ENCODE peak calls at places on chromosomes 6 and 20, in four cellular contexts. S is SK-N-SH, U is tibial nerve, H is ovary. J is an unnamed sample.

GRCh38 chr6:9431945-9432344 is 982.9 kb downstream of the TFAP2A start:
- DNase-seq in S (no peak), U (no peak), H (no peak), J (no peak)

GRCh38 chr6:157724138-157724537 is 98.9 kb upstream of the SNX9 start:
- DNase-seq in S (no peak), U (no peak), H (no peak), J (no peak)

GRCh38 chr6:3324262-3324942 is 65.7 kb downstream of the PSMG4 start:
- DNase-seq in S (no peak), U (no peak), H (no peak), J (no peak)

GRCh38 chr6:88499845-88500699 is 333.9 kb upstream of the CNR1 start:
- DNase-seq in S (no peak), U (no peak), H (no peak), J (no peak)

GRCh38 chr6:18551228-18551627 is 164.1 kb downstream of the RNF144B start:
- DNase-seq in S (no peak), U (no peak), H (no peak), J (no peak)

GRCh38 chr20:1838479-1839279 is 56.5 kb upstream of the SIRPA start:
- DNase-seq in S (peak), U (no peak), H (no peak), J (no peak)

GRCh38 chr6:157432861-157433260 is 51.9 kb downstream of the ZDHHC14 start:
- DNase-seq in S (no peak), U (no peak), H (no peak), J (no peak)

GRCh38 chr6:6586671-6587526 is 1.6 kb upstream of the LY86 start:
- DNase-seq in S (no peak), U (no peak), H (no peak), J (no peak)

GRCh38 chr6:138476116-138476515 is 23.2 kb downstream of the NHSL1 start:
- DNase-seq in S (no peak), U (no peak), H (no peak), J (no peak)

GRCh38 chr6:44247338-44248302 is 719 bp downstream of the HSP90AB1 start:
- DNase-seq in S (peak), U (peak), H (peak), J (peak)

GRCh38 chr6:133100870-133101269 is 140.3 kb upstream of the EYA4 start:
- DNase-seq in S (no peak), U (no peak), H (no peak), J (no peak)

GRCh38 chr20:22684763-22685443 is 100.5 kb upstream of the FOXA2 start:
- DNase-seq in S (no peak), U (no peak), H (no peak), J (no peak)

GRCh38 chr6:96542702-96543101 is 20.2 kb upstream of the FHL5 start:
- DNase-seq in S (no peak), U (no peak), H (no peak), J (no peak)

GRCh38 chr20:4480104-4480503 is 241.6 kb upstream of the PRND start:
- DNase-seq in S (no peak), U (no peak), H (no peak), J (no peak)

GRCh38 chr6:44715188-44715587 is 327.7 kb downstream of the CDC5L start:
- DNase-seq in S (peak), U (no peak), H (no peak), J (no peak)

GRCh38 chr6:106773956-106774629 is 144.7 kb downstream of the QRSL1 start:
- DNase-seq in S (peak), U (no peak), H (no peak), J (no peak)

GRCh38 chr6:170182093-170182780 is 108.6 kb downstream of the DLL1 start:
- DNase-seq in S (no peak), U (no peak), H (no peak), J (no peak)

GRCh38 chr6:119791746-119792145 is 442.2 kb upstream of the MAN1A1 start:
- DNase-seq in S (no peak), U (no peak), H (no peak), J (no peak)

GRCh38 chr6:163554663-163555062 is 140.1 kb downstream of the QKI start:
- DNase-seq in S (peak), U (peak), H (no peak), J (peak)

GRCh38 chr6:16168858-16169257 is 40.0 kb downstream of the MYLIP start:
- DNase-seq in S (no peak), U (no peak), H (no peak), J (no peak)

GRCh38 chr6:125612400-125612846 is 137.0 kb upstream of the HEY2 start:
- DNase-seq in S (no peak), U (no peak), H (no peak), J (no peak)

GRCh38 chr6:12760911-12761310 is 44.3 kb downstream of the PHACTR1 start:
- DNase-seq in S (no peak), U (no peak), H (no peak), J (no peak)

GRCh38 chr6:2786269-2786668 is 21.1 kb downstream of the WRNIP1 start:
- DNase-seq in S (no peak), U (no peak), H (no peak), J (no peak)

GRCh38 chr6:116932496-116932895 is 55.5 kb downstream of the RFX6 start:
- DNase-seq in S (no peak), U (no peak), H (no peak), J (no peak)

GRCh38 chr20:58471161-58471834 is 43.9 kb downstream of the APCDD1L start:
- DNase-seq in S (peak), U (no peak), H (peak), J (no peak)

GRCh38 chr20:53210931-53211330 is 238.8 kb downstream of the TSHZ2 start:
- DNase-seq in S (no peak), U (no peak), H (no peak), J (no peak)

GRCh38 chr20:25018841-25019240 is 26.3 kb upstream of the APMAP start:
- DNase-seq in S (no peak), U (no peak), H (no peak), J (peak)

GRCh38 chr20:25020345-25020744 is 27.8 kb upstream of the APMAP start:
- DNase-seq in S (no peak), U (no peak), H (no peak), J (no peak)

GRCh38 chr20:25020901-25021301 is 28.4 kb upstream of the APMAP start:
- DNase-seq in S (no peak), U (no peak), H (no peak), J (peak)

GRCh38 chr20:25018425-25018824 is 25.9 kb upstream of the APMAP start:
- DNase-seq in S (no peak), U (no peak), H (no peak), J (peak)

GRCh38 chr20:25019381-25020155 is 27.0 kb upstream of the APMAP start:
- DNase-seq in S (no peak), U (no peak), H (no peak), J (peak)
- H3K27ac ChIP-seq in S (no peak), U (no peak), H (no peak), J (peak)

DNA sequence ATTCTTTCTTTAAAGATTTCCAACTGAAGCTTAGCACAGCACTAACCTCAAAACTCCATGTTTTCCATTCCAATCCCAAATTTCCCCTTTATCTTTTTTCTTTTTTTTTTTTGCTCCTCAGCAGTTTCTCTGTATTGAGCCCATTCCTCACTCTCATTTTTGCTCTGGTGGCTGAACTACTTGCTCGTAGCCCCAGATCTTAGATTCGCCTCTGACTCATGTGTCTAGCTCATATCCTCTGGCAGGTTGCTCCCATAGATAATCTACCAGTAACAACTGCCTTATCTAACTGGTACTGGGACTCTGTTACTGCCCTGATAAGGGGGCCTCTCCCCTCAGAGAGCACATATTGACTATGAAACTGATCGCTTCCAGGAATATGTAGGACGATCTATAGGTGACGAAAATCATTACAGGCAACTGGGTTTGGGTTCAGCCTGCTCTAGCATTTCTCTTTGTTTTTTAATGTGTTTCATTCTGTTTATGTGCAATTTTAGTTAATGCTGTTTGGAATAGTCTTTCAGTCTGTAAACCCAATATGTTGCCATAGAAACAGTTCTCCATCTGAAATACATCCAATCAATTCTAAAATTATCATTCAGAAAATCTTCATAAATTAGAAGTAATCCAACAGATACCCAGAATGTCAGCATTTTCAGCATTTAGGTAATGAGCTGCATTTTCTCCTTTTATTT is 34.6 kb upstream of the COL9A1 start:
- DNase-seq in S (no peak), U (no peak), H (no peak), J (no peak)
- TF ChIP-seq EP300 in S (no peak), U (no peak), H (no peak), J (no peak)

GRCh38 chr6:152244998-152245630 is 392.0 kb downstream of the SYNE1 start:
- DNase-seq in S (no peak), U (no peak), H (no peak), J (no peak)

GRCh38 chr6:152240436-152240835 is 396.7 kb downstream of the SYNE1 start:
- DNase-seq in S (no peak), U (no peak), H (no peak), J (no peak)

GRCh38 chr6:152236370-152237097 is 400.6 kb downstream of the SYNE1 start:
- DNase-seq in S (no peak), U (no peak), H (no peak), J (no peak)

GRCh38 chr6:152246554-152247337 is 390.4 kb downstream of the SYNE1 start:
- DNase-seq in S (no peak), U (no peak), H (no peak), J (no peak)

GRCh38 chr6:152240983-152241766 is 396.0 kb downstream of the SYNE1 start:
- DNase-seq in S (no peak), U (no peak), H (no peak), J (no peak)
- H3K27ac ChIP-seq in S (no peak), U (no peak), H (peak), J (no peak)

GRCh38 chr6:151276112-151276745 is 36.5 kb downstream of the AKAP12 start:
- DNase-seq in S (peak), U (no peak), H (no peak), J (no peak)
- TF ChIP-seq EP300 in S (no peak), U (peak), H (no peak), J (no peak)

DNA sequence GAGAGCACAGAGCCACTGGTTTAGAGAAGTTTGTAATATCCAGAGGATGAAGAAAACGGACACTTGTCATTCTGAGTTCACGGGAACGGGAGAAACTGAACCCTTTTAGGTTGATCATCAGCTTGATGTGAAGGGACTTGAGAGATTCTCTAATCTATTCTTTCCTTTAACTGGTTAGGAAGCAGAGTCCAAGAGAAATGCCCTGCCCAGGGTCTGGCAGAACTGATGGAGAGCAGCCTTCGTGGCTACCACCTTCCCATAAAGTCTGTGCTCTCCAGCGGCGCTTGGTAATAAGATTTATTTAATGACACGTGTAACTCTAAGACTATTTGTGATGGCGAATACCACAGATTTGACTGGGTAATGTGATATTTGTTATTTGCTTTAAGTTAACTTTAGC is 36.0 kb downstream of the E2F3 start:
- DNase-seq in S (no peak), U (no peak), H (no peak), J (no peak)
- H3K27ac ChIP-seq in S (no peak), U (no peak), H (no peak), J (no peak)